ENCODE peak calls at places on chromosomes 6 and 20, in five cellular contexts. Q is CD8-positive, alpha-beta memory T cell; M is GM12891; A is AG08396; H is stimulated activated CD8-positive, alpha-beta memory T cell treated with anti-CD3 and anti-CD28 coated beads, Interleukin-4, amount 100 ng/mL, for 48 hours. W is an unnamed sample.

GRCh38 chr6:18405477-18406293 is 18.5 kb downstream of the RNF144B start:
- DNase-seq in Q (no peak), H (no peak), A (peak; percentile 61), M (no peak), W (peak; percentile 77)

GRCh38 chr20:25314497-25315417 is 66.9 kb downstream of the PYGB start:
- DNase-seq in A (no peak), M (no peak), H (peak; percentile 10), Q (no peak), W (peak; percentile 66)

GRCh38 chr6:121521164-121521555 is 85.7 kb downstream of the GJA1 start:
- DNase-seq in A (no peak), Q (no peak), M (no peak), H (no peak), W (no peak)

GRCh38 chr20:787827-788226 is 19.5 kb upstream of the SLC52A3 start:
- DNase-seq in A (no peak), H (no peak), Q (no peak), M (no peak), W (no peak)

GRCh38 chr6:112475083-112475482 is 128.0 kb downstream of the RFPL4B start:
- DNase-seq in H (no peak), M (no peak), Q (no peak), A (no peak), W (no peak)

GRCh38 chr20:11676618-11677289 is 240.9 kb upstream of the BTBD3 start:
- DNase-seq in H (peak; percentile 43), A (peak; percentile 64), Q (no peak), M (no peak), W (peak; percentile 35)

GRCh38 chr20:58634121-58634817 is 16.8 kb upstream of the STX16 start:
- DNase-seq in M (no peak), A (peak; percentile 34), Q (peak; percentile 48), H (peak; percentile 49), W (no peak)

GRCh38 chr6:152380351-152380767 is 256.8 kb downstream of the SYNE1 start:
- DNase-seq in M (no peak), H (no peak), Q (no peak), A (no peak), W (peak; percentile 65)

GRCh38 chr6:72553531-72554202 is 68.2 kb upstream of the KCNQ5 start:
- DNase-seq in A (peak; percentile 61), Q (no peak), H (no peak), M (no peak), W (peak; percentile 15)

GRCh38 chr6:63743691-63744090 is 108.1 kb downstream of the PHF3 start:
- DNase-seq in A (no peak), Q (no peak), M (no peak), H (no peak), W (no peak)

W was measured in ACHN.